ENCODE peak calls at places on chromosome 22, in ten cellular contexts. One of them, this sample, is unnamed. For H3K4me1 and H3K9me3, the result is how much of the 10 kb centered on the place peaks cover.

GRCh38 chr22:38870791-38871359 is 1.1 kb downstream of the CBX6 start:
- DNase-seq in PC-9: no peak
- DNase-seq in endothelial cell of umbilical vein: no peak
- DNase-seq in uterus: no peak
- DNase-seq in heart left ventricle: no peak
- DNase-seq in ascending aorta: no peak
- DNase-seq in DND-41: peak
- DNase-seq in neural progenitor cell: peak
- DNase-seq in effector memory CD4-positive, alpha-beta T cell: no peak
- DNase-seq in mucosa of descending colon: no peak
- DNase-seq in this sample: no peak

GRCh38 chr22:38609371-38609770 is 39.4 kb upstream of the DMC1 start:
- DNase-seq in PC-9: no peak
- DNase-seq in endothelial cell of umbilical vein: no peak
- DNase-seq in uterus: no peak
- DNase-seq in heart left ventricle: no peak
- DNase-seq in ascending aorta: no peak
- DNase-seq in DND-41: no peak
- DNase-seq in neural progenitor cell: no peak
- DNase-seq in effector memory CD4-positive, alpha-beta T cell: no peak
- DNase-seq in mucosa of descending colon: no peak
- DNase-seq in this sample: no peak

GRCh38 chr22:39900306-39901227 is at the start of gene GRAP2:
- DNase-seq in PC-9: no peak
- DNase-seq in endothelial cell of umbilical vein: no peak
- DNase-seq in uterus: no peak
- DNase-seq in heart left ventricle: no peak
- DNase-seq in ascending aorta: no peak
- DNase-seq in DND-41: peak
- DNase-seq in neural progenitor cell: no peak
- DNase-seq in effector memory CD4-positive, alpha-beta T cell: peak
- DNase-seq in mucosa of descending colon: no peak
- DNase-seq in this sample: no peak

GRCh38 chr22:37242395-37242918 is 1.6 kb downstream of the RAC2 start:
- DNase-seq in PC-9: peak
- DNase-seq in endothelial cell of umbilical vein: peak
- DNase-seq in uterus: peak
- DNase-seq in heart left ventricle: peak
- DNase-seq in ascending aorta: peak
- DNase-seq in DND-41: peak
- DNase-seq in neural progenitor cell: no peak
- DNase-seq in effector memory CD4-positive, alpha-beta T cell: peak
- DNase-seq in mucosa of descending colon: peak
- DNase-seq in this sample: no peak

GRCh38 chr22:38784035-38784434 is 9.9 kb downstream of the DNAL4 start:
- DNase-seq in PC-9: no peak
- DNase-seq in endothelial cell of umbilical vein: no peak
- DNase-seq in uterus: no peak
- DNase-seq in heart left ventricle: no peak
- DNase-seq in ascending aorta: no peak
- DNase-seq in DND-41: no peak
- DNase-seq in neural progenitor cell: no peak
- DNase-seq in effector memory CD4-positive, alpha-beta T cell: no peak
- DNase-seq in mucosa of descending colon: no peak
- DNase-seq in this sample: no peak

GRCh38 chr22:36463783-36464184 is 17.7 kb downstream of the TXN2 start:
- DNase-seq in PC-9: no peak
- DNase-seq in endothelial cell of umbilical vein: peak
- DNase-seq in uterus: peak
- DNase-seq in heart left ventricle: peak
- DNase-seq in ascending aorta: no peak
- DNase-seq in DND-41: no peak
- DNase-seq in neural progenitor cell: no peak
- DNase-seq in effector memory CD4-positive, alpha-beta T cell: no peak
- DNase-seq in mucosa of descending colon: no peak
- DNase-seq in this sample: no peak

GRCh38 chr22:50313021-50313420 is 5.6 kb upstream of the PLXNB2 start:
- DNase-seq in PC-9: no peak
- DNase-seq in endothelial cell of umbilical vein: no peak
- DNase-seq in uterus: peak
- DNase-seq in heart left ventricle: no peak
- DNase-seq in ascending aorta: no peak
- DNase-seq in DND-41: no peak
- DNase-seq in neural progenitor cell: no peak
- DNase-seq in effector memory CD4-positive, alpha-beta T cell: no peak
- DNase-seq in mucosa of descending colon: peak
- DNase-seq in this sample: no peak

GRCh38 chr22:32880906-32881596 is 79.5 kb downstream of the TIMP3 start:
- DNase-seq in PC-9: no peak
- DNase-seq in endothelial cell of umbilical vein: peak
- DNase-seq in uterus: peak
- DNase-seq in heart left ventricle: peak
- DNase-seq in ascending aorta: no peak
- DNase-seq in DND-41: peak
- DNase-seq in neural progenitor cell: no peak
- DNase-seq in effector memory CD4-positive, alpha-beta T cell: no peak
- DNase-seq in mucosa of descending colon: peak
- DNase-seq in this sample: no peak

GRCh38 chr22:41305646-41306045 is 4.3 kb downstream of the ZC3H7B start:
- DNase-seq in PC-9: no peak
- DNase-seq in endothelial cell of umbilical vein: peak
- DNase-seq in uterus: peak
- DNase-seq in heart left ventricle: no peak
- DNase-seq in ascending aorta: no peak
- DNase-seq in DND-41: no peak
- DNase-seq in neural progenitor cell: no peak
- DNase-seq in effector memory CD4-positive, alpha-beta T cell: no peak
- DNase-seq in mucosa of descending colon: no peak
- DNase-seq in this sample: no peak

GRCh38 chr22:24510694-24511625 is 15.8 kb downstream of the UPB1 start:
- DNase-seq in PC-9: no peak
- DNase-seq in endothelial cell of umbilical vein: no peak
- DNase-seq in uterus: no peak
- DNase-seq in heart left ventricle: peak
- DNase-seq in ascending aorta: no peak
- DNase-seq in DND-41: no peak
- DNase-seq in neural progenitor cell: no peak
- DNase-seq in effector memory CD4-positive, alpha-beta T cell: no peak
- DNase-seq in mucosa of descending colon: no peak
- DNase-seq in this sample: peak

GRCh38 chr22:41826430-41827383 is 6.2 kb upstream of the SREBF2 start:
- DNase-seq in PC-9: no peak
- DNase-seq in endothelial cell of umbilical vein: no peak
- DNase-seq in uterus: no peak
- DNase-seq in heart left ventricle: no peak
- DNase-seq in ascending aorta: no peak
- DNase-seq in DND-41: no peak
- DNase-seq in neural progenitor cell: no peak
- DNase-seq in effector memory CD4-positive, alpha-beta T cell: no peak
- DNase-seq in mucosa of descending colon: peak
- DNase-seq in this sample: no peak

GRCh38 chr22:43128928-43129424 is 14.2 kb downstream of the MCAT start:
- DNase-seq in PC-9: peak
- DNase-seq in endothelial cell of umbilical vein: no peak
- DNase-seq in uterus: no peak
- DNase-seq in heart left ventricle: no peak
- DNase-seq in ascending aorta: no peak
- DNase-seq in DND-41: peak
- DNase-seq in neural progenitor cell: no peak
- DNase-seq in effector memory CD4-positive, alpha-beta T cell: no peak
- DNase-seq in mucosa of descending colon: peak
- DNase-seq in this sample: peak

GRCh38 chr22:23220485-23221350 is 40.4 kb downstream of the BCR start:
- DNase-seq in PC-9: peak
- DNase-seq in endothelial cell of umbilical vein: peak
- DNase-seq in uterus: no peak
- DNase-seq in heart left ventricle: no peak
- DNase-seq in ascending aorta: no peak
- DNase-seq in DND-41: peak
- DNase-seq in neural progenitor cell: no peak
- DNase-seq in effector memory CD4-positive, alpha-beta T cell: no peak
- DNase-seq in mucosa of descending colon: no peak
- DNase-seq in this sample: no peak
- H3K4me1 ChIP-seq in PC-9: half or more
- H3K4me1 ChIP-seq in endothelial cell of umbilical vein: half or more
- H3K4me1 ChIP-seq in uterus: under half
- H3K4me1 ChIP-seq in heart left ventricle: half or more
- H3K4me1 ChIP-seq in ascending aorta: under half
- H3K4me1 ChIP-seq in DND-41: half or more
- H3K4me1 ChIP-seq in neural progenitor cell: under half
- H3K4me1 ChIP-seq in effector memory CD4-positive, alpha-beta T cell: half or more
- H3K4me1 ChIP-seq in mucosa of descending colon: half or more
- H3K4me1 ChIP-seq in this sample: under half

GRCh38 chr22:11042116-11042515 is 4485.9 kb upstream of the OR11H1 start:
- DNase-seq in PC-9: no peak
- DNase-seq in endothelial cell of umbilical vein: no peak
- DNase-seq in uterus: no peak
- DNase-seq in heart left ventricle: no peak
- DNase-seq in ascending aorta: no peak
- DNase-seq in DND-41: no peak
- DNase-seq in neural progenitor cell: no peak
- DNase-seq in effector memory CD4-positive, alpha-beta T cell: no peak
- DNase-seq in mucosa of descending colon: no peak
- DNase-seq in this sample: no peak
- H3K9me3 ChIP-seq in PC-9: under half
- H3K9me3 ChIP-seq in endothelial cell of umbilical vein: under half
- H3K9me3 ChIP-seq in uterus: under half
- H3K9me3 ChIP-seq in heart left ventricle: under half
- H3K9me3 ChIP-seq in ascending aorta: under half
- H3K9me3 ChIP-seq in DND-41: under half
- H3K9me3 ChIP-seq in neural progenitor cell: under half
- H3K9me3 ChIP-seq in effector memory CD4-positive, alpha-beta T cell: under half
- H3K9me3 ChIP-seq in mucosa of descending colon: half or more
- H3K9me3 ChIP-seq in this sample: under half

GRCh38 chr22:47269689-47270088 is 507.2 kb downstream of the TBC1D22A start:
- DNase-seq in PC-9: no peak
- DNase-seq in endothelial cell of umbilical vein: no peak
- DNase-seq in uterus: no peak
- DNase-seq in heart left ventricle: no peak
- DNase-seq in ascending aorta: no peak
- DNase-seq in DND-41: no peak
- DNase-seq in neural progenitor cell: no peak
- DNase-seq in effector memory CD4-positive, alpha-beta T cell: no peak
- DNase-seq in mucosa of descending colon: no peak
- DNase-seq in this sample: no peak

GRCh38 chr22:47270463-47271135 is 508.1 kb downstream of the TBC1D22A start:
- DNase-seq in PC-9: no peak
- DNase-seq in endothelial cell of umbilical vein: no peak
- DNase-seq in uterus: no peak
- DNase-seq in heart left ventricle: no peak
- DNase-seq in ascending aorta: no peak
- DNase-seq in DND-41: no peak
- DNase-seq in neural progenitor cell: no peak
- DNase-seq in effector memory CD4-positive, alpha-beta T cell: no peak
- DNase-seq in mucosa of descending colon: no peak
- DNase-seq in this sample: no peak

GRCh38 chr22:47266329-47266728 is 503.9 kb downstream of the TBC1D22A start:
- DNase-seq in PC-9: no peak
- DNase-seq in endothelial cell of umbilical vein: no peak
- DNase-seq in uterus: no peak
- DNase-seq in heart left ventricle: no peak
- DNase-seq in ascending aorta: no peak
- DNase-seq in DND-41: no peak
- DNase-seq in neural progenitor cell: no peak
- DNase-seq in effector memory CD4-positive, alpha-beta T cell: no peak
- DNase-seq in mucosa of descending colon: no peak
- DNase-seq in this sample: no peak

DNA sequence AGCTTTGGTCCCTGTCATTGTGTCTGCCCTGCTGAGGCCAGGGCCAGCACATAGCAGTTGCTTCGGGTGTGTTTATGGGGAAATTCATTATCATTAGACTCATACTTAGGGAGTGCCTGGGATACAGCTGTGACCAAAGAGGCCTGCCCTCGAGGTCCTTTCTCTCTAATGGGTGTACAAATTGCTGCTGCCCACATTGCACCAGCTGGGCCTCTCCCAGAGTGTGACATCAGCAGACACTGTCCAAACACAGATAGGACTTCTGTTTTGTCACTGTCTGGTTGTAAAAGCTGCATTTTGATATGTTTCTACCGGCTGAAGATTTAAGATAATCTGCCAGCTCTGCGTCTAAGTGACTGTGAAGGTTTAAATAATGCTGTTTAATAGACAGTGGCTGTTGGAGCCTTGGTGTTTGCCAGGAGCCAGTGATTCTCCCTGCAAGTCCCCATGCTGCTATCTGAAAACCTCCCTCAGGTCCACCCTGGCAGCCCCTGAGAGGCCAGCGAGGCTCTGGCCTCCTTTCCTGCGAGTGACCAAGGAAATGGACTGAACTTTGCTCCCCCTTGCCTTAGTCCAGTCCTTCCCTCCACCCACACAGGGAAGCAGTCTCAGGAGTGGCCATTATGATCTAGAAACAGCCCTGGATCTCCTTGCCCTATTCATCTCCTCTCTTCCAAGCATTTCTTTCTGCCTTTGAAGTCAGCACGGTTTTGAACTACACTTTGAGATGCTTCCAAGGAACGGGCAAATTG is 505.3 kb downstream of the TBC1D22A start:
- DNase-seq in PC-9: no peak
- DNase-seq in endothelial cell of umbilical vein: no peak
- DNase-seq in uterus: no peak
- DNase-seq in heart left ventricle: no peak
- DNase-seq in ascending aorta: no peak
- DNase-seq in DND-41: no peak
- DNase-seq in neural progenitor cell: no peak
- DNase-seq in effector memory CD4-positive, alpha-beta T cell: no peak
- DNase-seq in mucosa of descending colon: no peak
- DNase-seq in this sample: no peak
- H3K4me1 ChIP-seq in PC-9: under half
- H3K4me1 ChIP-seq in endothelial cell of umbilical vein: under half
- H3K4me1 ChIP-seq in uterus: under half
- H3K4me1 ChIP-seq in heart left ventricle: under half
- H3K4me1 ChIP-seq in ascending aorta: under half
- H3K4me1 ChIP-seq in DND-41: under half
- H3K4me1 ChIP-seq in neural progenitor cell: under half
- H3K4me1 ChIP-seq in effector memory CD4-positive, alpha-beta T cell: under half
- H3K4me1 ChIP-seq in mucosa of descending colon: under half
- H3K4me1 ChIP-seq in this sample: under half

DNA sequence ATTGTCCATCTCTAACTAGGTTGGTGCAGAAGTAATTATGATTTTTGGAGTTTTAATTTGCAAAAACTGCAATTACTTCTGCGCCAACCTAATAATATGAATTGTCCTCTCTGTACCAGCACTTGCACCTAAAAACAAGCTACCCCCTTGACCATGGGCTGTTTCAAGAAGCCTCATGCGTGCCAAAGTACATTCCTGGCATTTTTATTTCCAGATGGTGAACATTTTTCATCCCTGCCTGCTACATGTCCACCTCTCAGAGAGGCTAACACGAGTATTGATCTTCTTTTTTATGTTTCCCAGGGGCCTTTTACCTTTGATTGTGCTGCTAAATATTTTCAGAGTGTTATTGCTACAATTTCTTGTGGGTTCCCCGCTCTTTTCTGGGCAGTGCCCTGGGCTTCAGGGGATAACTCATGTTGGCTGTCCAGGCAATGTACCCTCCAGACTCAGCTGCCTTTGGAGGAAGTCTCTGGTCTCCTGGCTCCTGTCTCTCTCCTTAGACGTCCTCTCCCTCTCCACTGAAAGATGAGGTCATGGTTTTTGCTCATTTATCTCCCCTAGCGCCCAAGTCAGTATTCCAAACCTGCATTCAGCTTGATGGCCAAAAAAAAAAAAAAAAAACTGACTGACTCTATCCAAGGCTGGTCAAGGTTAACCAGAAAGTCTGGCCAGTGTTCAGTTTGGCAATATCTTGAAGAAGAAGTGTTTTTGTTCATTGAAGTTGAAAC is 86.2 kb upstream of the ASPHD2 start:
- DNase-seq in PC-9: no peak
- DNase-seq in endothelial cell of umbilical vein: no peak
- DNase-seq in uterus: no peak
- DNase-seq in heart left ventricle: no peak
- DNase-seq in ascending aorta: no peak
- DNase-seq in DND-41: no peak
- DNase-seq in neural progenitor cell: no peak
- DNase-seq in effector memory CD4-positive, alpha-beta T cell: no peak
- DNase-seq in mucosa of descending colon: no peak
- DNase-seq in this sample: no peak
- H3K9me3 ChIP-seq in PC-9: under half
- H3K9me3 ChIP-seq in endothelial cell of umbilical vein: under half
- H3K9me3 ChIP-seq in uterus: under half
- H3K9me3 ChIP-seq in heart left ventricle: under half
- H3K9me3 ChIP-seq in ascending aorta: under half
- H3K9me3 ChIP-seq in DND-41: under half
- H3K9me3 ChIP-seq in neural progenitor cell: under half
- H3K9me3 ChIP-seq in effector memory CD4-positive, alpha-beta T cell: under half
- H3K9me3 ChIP-seq in mucosa of descending colon: under half
- H3K9me3 ChIP-seq in this sample: under half

This sample was measured in Caco-2.